ENCODE peak calls at places on chromosomes 6 and 20, in ten cellular contexts. K is activated CD8-positive, alpha-beta memory T cell treated with anti-CD3 and anti-CD28 coated beads for 1 hour; B is neural crest cell; C is DND-41; A is upper lobe of left lung; D is activated T-cell treated with anti-CD3 and anti-CD28 coated beads for 24 hours; W is activated CD4-positive, alpha-beta T cell treated with anti-CD3 and anti-CD28 coated beads for 36 hours; T is endothelial cell; Y is GM12892; E is cardiac muscle cell. Q is an unnamed sample.

GRCh38 chr20:454951-455350 is 7.4 kb downstream of the TBC1D20 start:
- DNase-seq in K (no peak), B (no peak), C (no peak), A (no peak), D (no peak), W (no peak), T (no peak), Y (no peak), E (no peak), Q (no peak)

GRCh38 chr20:48621256-48622078 is 206.3 kb downstream of the PREX1 start:
- DNase-seq in K (no peak), B (no peak), C (no peak), A (no peak), D (no peak), W (no peak), T (no peak), Y (no peak), E (peak), Q (no peak)

GRCh38 chr6:3032986-3033385 is 33.3 kb downstream of the NQO2 start:
- DNase-seq in K (no peak), B (no peak), C (no peak), A (no peak), D (no peak), W (no peak), T (no peak), Y (no peak), E (no peak), Q (no peak)

GRCh38 chr6:37489697-37490336 is 9.9 kb downstream of the CCDC167 start:
- DNase-seq in K (no peak), B (no peak), C (no peak), A (no peak), D (no peak), W (peak), T (no peak), Y (no peak), E (no peak), Q (no peak)

GRCh38 chr6:145891565-145891964 is 72.6 kb downstream of the SHPRH start:
- DNase-seq in K (no peak), B (no peak), C (no peak), A (no peak), D (no peak), W (no peak), T (no peak), Y (no peak), E (peak), Q (no peak)

GRCh38 chr20:38961530-38962043 is 557 bp upstream of the DHX35 start:
- DNase-seq in K (no peak), B (no peak), C (peak), A (no peak), D (peak), W (peak), T (no peak), Y (no peak), E (no peak), Q (no peak)

GRCh38 chr6:41734666-41735426 is 562 bp downstream of the TFEB start:
- DNase-seq in K (peak), B (peak), C (peak), A (peak), D (peak), W (peak), T (peak), Y (peak), E (peak), Q (peak)

GRCh38 chr20:43767686-43768474 is 41.1 kb upstream of the GTSF1L start:
- DNase-seq in K (no peak), B (no peak), C (no peak), A (no peak), D (no peak), W (no peak), T (no peak), Y (no peak), E (peak), Q (no peak)

GRCh38 chr20:18057994-18058349 is 256 bp upstream of the OVOL2 start:
- DNase-seq in K (no peak), B (no peak), C (no peak), A (no peak), D (no peak), W (no peak), T (no peak), Y (no peak), E (no peak), Q (no peak)

GRCh38 chr6:43825187-43826115 is 55.4 kb downstream of the VEGFA start:
- DNase-seq in K (no peak), B (no peak), C (no peak), A (peak), D (no peak), W (no peak), T (peak), Y (no peak), E (no peak), Q (no peak)

GRCh38 chr6:135129139-135129867 is 51.8 kb upstream of the MYB start:
- DNase-seq in K (no peak), B (no peak), C (peak), A (peak), D (no peak), W (peak), T (no peak), Y (no peak), E (no peak), Q (no peak)

GRCh38 chr6:45590225-45590624 is 212.5 kb upstream of the SUPT3H start:
- DNase-seq in K (no peak), B (no peak), C (no peak), A (no peak), D (no peak), W (no peak), T (no peak), Y (no peak), E (peak), Q (no peak)

GRCh38 chr6:150878347-150879213 is 13.1 kb downstream of the MTHFD1L start:
- DNase-seq in K (no peak), B (no peak), C (no peak), A (no peak), D (no peak), W (no peak), T (no peak), Y (no peak), E (no peak), Q (no peak)

GRCh38 chr6:52992980-52993379 is 2.1 kb downstream of the GSTA4 start:
- DNase-seq in K (no peak), B (no peak), C (no peak), A (no peak), D (no peak), W (no peak), T (no peak), Y (no peak), E (peak), Q (no peak)

GRCh38 chr20:47287609-47288144 is 68.8 kb downstream of the ZMYND8 start:
- DNase-seq in K (no peak), B (no peak), C (no peak), A (no peak), D (no peak), W (no peak), T (no peak), Y (no peak), E (no peak), Q (no peak)

GRCh38 chr20:56626367-56627121 is 2.6 kb upstream of the TFAP2C start:
- DNase-seq in K (no peak), B (peak), C (no peak), A (no peak), D (no peak), W (peak), T (peak), Y (no peak), E (peak), Q (no peak)

GRCh38 chr6:85240787-85241186 is 209.1 kb upstream of the NT5E start:
- DNase-seq in K (no peak), B (no peak), C (no peak), A (no peak), D (no peak), W (no peak), T (no peak), Y (no peak), E (no peak), Q (no peak)

GRCh38 chr20:9514461-9515210 is at the start of gene LAMP5:
- DNase-seq in K (no peak), B (peak), C (no peak), A (no peak), D (no peak), W (no peak), T (peak), Y (no peak), E (peak), Q (peak)

GRCh38 chr6:128379577-128379976 is 140.8 kb downstream of the PTPRK start:
- DNase-seq in K (no peak), B (no peak), C (no peak), A (no peak), D (no peak), W (no peak), T (no peak), Y (no peak), E (peak), Q (no peak)

GRCh38 chr6:49766762-49767161 is 20.3 kb downstream of the PGK2 start:
- DNase-seq in K (no peak), B (no peak), C (no peak), A (no peak), D (no peak), W (no peak), T (no peak), Y (no peak), E (no peak), Q (no peak)

GRCh38 chr6:160122744-160123143 is 1.1 kb downstream of the SLC22A1 start:
- DNase-seq in K (no peak), B (no peak), C (no peak), A (no peak), D (no peak), W (no peak), T (no peak), Y (no peak), E (no peak), Q (no peak)

GRCh38 chr20:46056970-46057855 is 28.2 kb downstream of the SLC12A5 start:
- DNase-seq in K (no peak), B (peak), C (peak), A (no peak), D (no peak), W (peak), T (peak), Y (no peak), E (peak), Q (no peak)

GRCh38 chr20:41309817-41310216 is 7.7 kb downstream of the ZHX3 start:
- DNase-seq in K (no peak), B (no peak), C (no peak), A (no peak), D (no peak), W (no peak), T (no peak), Y (no peak), E (peak), Q (no peak)

GRCh38 chr6:87100216-87100615 is 5.3 kb upstream of the CGA start:
- DNase-seq in K (no peak), B (no peak), C (no peak), A (no peak), D (no peak), W (no peak), T (no peak), Y (no peak), E (no peak), Q (no peak)

GRCh38 chr6:132763269-132763668 is 5.6 kb upstream of the VNN2 start:
- DNase-seq in K (peak), B (no peak), C (peak), A (peak), D (peak), W (peak), T (no peak), Y (peak), E (peak), Q (no peak)

GRCh38 chr6:108844135-108844534 is 4.1 kb upstream of the ARMC2 start:
- DNase-seq in K (no peak), B (no peak), C (no peak), A (no peak), D (no peak), W (no peak), T (no peak), Y (no peak), E (no peak), Q (no peak)

GRCh38 chr6:38117281-38117680 is 297.8 kb downstream of the ZFAND3 start:
- DNase-seq in K (no peak), B (no peak), C (no peak), A (no peak), D (no peak), W (no peak), T (no peak), Y (no peak), E (no peak), Q (no peak)

GRCh38 chr20:57199656-57200405 is 66.6 kb downstream of the BMP7 start:
- DNase-seq in K (no peak), B (no peak), C (no peak), A (no peak), D (no peak), W (no peak), T (no peak), Y (no peak), E (no peak), Q (no peak)

GRCh38 chr6:28741363-28741762 is 182.4 kb downstream of the TRIM27 start:
- DNase-seq in K (no peak), B (no peak), C (no peak), A (no peak), D (no peak), W (no peak), T (no peak), Y (no peak), E (no peak), Q (no peak)

GRCh38 chr6:87103977-87104601 is 9.2 kb upstream of the CGA start:
- DNase-seq in K (no peak), B (no peak), C (no peak), A (no peak), D (no peak), W (no peak), T (no peak), Y (no peak), E (no peak), Q (no peak)